ENCODE peak calls at places on chromosomes 12 and 14, in eight cellular contexts. W is endothelial cell of umbilical vein, F is K562, C is HCT116, B is SK-N-MC, D is GM12892, I is HepG2, N is HL-60. H is an unnamed sample.

GRCh38 chr12:107439101-107439738 is 246.4 kb upstream of the PWP1 start:
- DNase-seq in W (no peak), F (no peak), C (no peak), B (no peak), D (no peak), I (no peak), N (no peak), H (no peak)

GRCh38 chr14:55356913-55357312 is 54.7 kb downstream of the ATG14 start:
- DNase-seq in W (no peak), F (no peak), C (no peak), B (no peak), D (no peak), I (peak; percentile 76), N (peak; percentile 44), H (no peak)

GRCh38 chr12:82473111-82473754 is 114.9 kb downstream of the METTL25 start:
- DNase-seq in W (no peak), F (no peak), C (no peak), B (no peak), D (no peak), I (no peak), N (no peak), H (no peak)

GRCh38 chr14:25042362-25043299 is 7.3 kb downstream of the STXBP6 start:
- DNase-seq in W (peak; percentile 8), F (peak; percentile 6), C (no peak), B (no peak), D (no peak), I (peak; percentile 75), N (no peak), H (no peak)

GRCh38 chr14:52856139-52856538 is 64.7 kb upstream of the GNPNAT1 start:
- DNase-seq in W (no peak), F (no peak), C (no peak), B (no peak), D (no peak), I (no peak), N (no peak), H (no peak)

GRCh38 chr14:76121089-76121748 is 30.5 kb upstream of the GPATCH2L start:
- DNase-seq in W (no peak), F (no peak), C (no peak), B (no peak), D (no peak), I (no peak), N (no peak), H (no peak)

GRCh38 chr12:39935275-39935674 is 170.6 kb downstream of the SLC2A13 start:
- DNase-seq in W (peak; percentile 22), F (no peak), C (no peak), B (no peak), D (no peak), I (no peak), N (no peak), H (no peak)

GRCh38 chr12:66331016-66331415 is 28.7 kb downstream of the HELB start:
- DNase-seq in W (no peak), F (no peak), C (no peak), B (no peak), D (no peak), I (no peak), N (no peak), H (no peak)

GRCh38 chr12:107385518-107385917 is 292.2 kb upstream of the CRY1 start:
- DNase-seq in W (no peak), F (no peak), C (no peak), B (no peak), D (no peak), I (no peak), N (no peak), H (no peak)

GRCh38 chr12:24947541-24948451 is 1.1 kb downstream of the BCAT1 start:
- DNase-seq in W (peak; percentile 70), F (no peak), C (no peak), B (no peak), D (no peak), I (no peak), N (no peak), H (no peak)

GRCh38 chr12:24952389-24952788 is 3.5 kb upstream of the BCAT1 start:
- DNase-seq in W (no peak), F (no peak), C (no peak), B (no peak), D (no peak), I (no peak), N (no peak), H (no peak)

GRCh38 chr12:24948816-24949722 is at the start of gene BCAT1:
- DNase-seq in W (peak; percentile 88), F (peak; percentile 75), C (no peak), B (no peak), D (peak; percentile 34), I (peak; percentile 61), N (peak; percentile 82), H (no peak)

GRCh38 chr12:24948452-24948815 is 467 bp downstream of the BCAT1 start:
- DNase-seq in W (no peak), F (peak; percentile 33), C (no peak), B (no peak), D (no peak), I (no peak), N (peak; percentile 13), H (no peak)

DNA sequence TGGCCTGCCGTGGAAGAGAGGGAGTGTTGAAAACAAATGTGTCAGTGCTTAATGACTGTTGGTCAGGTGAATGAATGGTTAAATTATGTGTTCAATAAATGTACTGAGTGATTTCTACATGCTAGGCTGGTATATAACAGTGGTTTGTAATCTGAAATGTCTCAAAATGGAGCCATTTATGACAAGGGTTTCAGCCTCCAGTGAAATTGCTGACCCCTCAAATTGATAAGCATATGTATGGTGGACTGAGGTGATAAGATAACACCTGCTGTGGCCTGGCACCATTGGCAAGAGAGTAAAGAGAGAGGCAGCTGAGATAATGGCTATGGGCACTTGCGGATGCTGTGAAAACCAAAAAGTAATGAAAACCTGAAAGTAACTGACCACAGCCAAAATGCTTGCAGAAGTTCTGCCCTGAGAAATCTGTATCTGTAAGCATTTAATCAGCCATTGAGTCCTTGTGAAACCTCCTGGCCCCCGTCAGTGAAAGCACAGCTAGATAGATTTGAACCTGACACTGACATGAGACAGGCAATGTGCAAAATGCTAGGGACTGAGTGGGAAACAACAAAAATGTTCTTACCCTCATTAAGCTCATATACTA is 1.4 kb upstream of the BCAT1 start:
- DNase-seq in W (no peak), F (no peak), C (no peak), B (no peak), D (no peak), I (no peak), N (no peak), H (no peak)
- TF ChIP-seq POLR2AphosphoS5 in W (no peak), F (peak; percentile 61), C (no peak), B (no peak), D (peak; percentile 16), I (no peak), N (no peak), H (no peak)

GRCh38 chr12:64081020-64081419 is 141.1 kb downstream of the KICS2 start:
- DNase-seq in W (no peak), F (no peak), C (no peak), B (no peak), D (no peak), I (no peak), N (no peak), H (no peak)

GRCh38 chr12:64082866-64083268 is 139.2 kb downstream of the KICS2 start:
- DNase-seq in W (no peak), F (no peak), C (no peak), B (no peak), D (no peak), I (no peak), N (no peak), H (no peak)

GRCh38 chr12:64085996-64086395 is 136.1 kb downstream of the KICS2 start:
- DNase-seq in W (no peak), F (no peak), C (no peak), B (no peak), D (no peak), I (no peak), N (no peak), H (no peak)

GRCh38 chr12:64085154-64085553 is 136.9 kb downstream of the KICS2 start:
- DNase-seq in W (no peak), F (no peak), C (no peak), B (no peak), D (no peak), I (no peak), N (no peak), H (no peak)

GRCh38 chr12:64083285-64084210 is 138.5 kb downstream of the KICS2 start:
- DNase-seq in W (peak; percentile 61), F (no peak), C (no peak), B (peak; percentile 87), D (no peak), I (no peak), N (no peak), H (no peak)
- TF ChIP-seq POLR2AphosphoS5 in W (no peak), F (no peak), C (no peak), B (peak; percentile 13), D (no peak), I (no peak), N (no peak), H (peak; percentile 62)

GRCh38 chr12:124458992-124459851 is 108.2 kb downstream of the NCOR2 start:
- DNase-seq in W (no peak), F (no peak), C (no peak), B (no peak), D (no peak), I (no peak), N (no peak), H (no peak)

GRCh38 chr12:124456133-124456651 is 111.2 kb downstream of the NCOR2 start:
- DNase-seq in W (no peak), F (no peak), C (no peak), B (no peak), D (no peak), I (no peak), N (no peak), H (no peak)

GRCh38 chr12:124458220-124458991 is 109.0 kb downstream of the NCOR2 start:
- DNase-seq in W (no peak), F (no peak), C (no peak), B (no peak), D (no peak), I (no peak), N (no peak), H (no peak)

GRCh38 chr12:124456652-124457152 is 110.7 kb downstream of the NCOR2 start:
- DNase-seq in W (no peak), F (no peak), C (no peak), B (no peak), D (peak; percentile 76), I (no peak), N (peak; percentile 42), H (no peak)

GRCh38 chr12:124457287-124458219 is 109.9 kb downstream of the NCOR2 start:
- DNase-seq in W (no peak), F (no peak), C (no peak), B (peak; percentile 26), D (peak; percentile 67), I (no peak), N (peak; percentile 92), H (peak; percentile 96)
- TF ChIP-seq POLR2AphosphoS5 in W (no peak), F (no peak), C (no peak), B (no peak), D (no peak), I (no peak), N (peak; percentile 38), H (peak; percentile 49)

DNA sequence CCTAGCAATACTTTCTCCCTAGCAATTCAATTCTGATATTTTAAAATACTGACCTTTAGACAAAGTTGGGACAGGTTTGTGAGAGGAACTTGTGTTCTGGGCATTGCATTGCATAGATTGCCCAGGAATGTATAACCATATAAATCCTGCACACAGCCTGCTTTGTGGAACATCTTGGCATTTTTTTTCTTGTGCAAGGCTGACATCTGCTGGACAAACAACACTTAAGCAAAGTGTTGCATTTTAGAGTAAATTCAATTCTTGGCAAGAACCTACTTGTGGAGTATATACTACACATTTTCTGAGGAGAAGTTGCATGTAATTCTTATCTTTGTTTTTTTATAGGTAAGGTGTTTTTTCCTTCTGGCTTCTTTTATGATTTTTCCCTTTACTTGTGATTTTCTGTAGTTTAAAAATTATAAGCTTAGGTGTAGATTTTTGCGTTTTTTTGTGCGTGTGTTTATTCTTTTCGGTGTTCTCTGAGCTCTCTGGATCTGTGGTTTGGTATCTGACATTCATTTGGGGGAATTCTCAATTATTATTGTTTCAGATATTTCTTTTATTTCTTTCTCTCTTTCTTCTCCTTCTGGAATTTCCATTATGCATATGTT is 26.4 kb downstream of the TESPA1 start:
- DNase-seq in W (peak; percentile 70), F (peak; percentile 40), C (peak; percentile 53), B (peak; percentile 91), D (no peak), I (peak; percentile 39), N (peak; percentile 53), H (no peak)
- TF ChIP-seq POLR2AphosphoS5 in W (no peak), F (no peak), C (no peak), B (no peak), D (no peak), I (no peak), N (no peak), H (no peak)

H was measured in esophagus muscularis mucosa.